ENCODE peak calls at places on chromosomes 7 and 10, in eight cellular contexts. N, E, B, K, M, C, U and T are unnamed samples.

GRCh38 chr10:15369642-15370211 is 1.4 kb downstream of the FAM171A1 start:
- DNase-seq in B (no peak), C (peak), E (no peak), M (no peak), N (no peak), U (no peak), K (no peak), T (no peak)

GRCh38 chr10:3848005-3848767 is 63.2 kb upstream of the KLF6 start:
- DNase-seq in U (no peak), E (no peak), B (no peak), C (no peak), N (no peak), M (no peak), K (no peak), T (no peak)

GRCh38 chr10:123287594-123288247 is 133.5 kb downstream of the BUB3 start:
- DNase-seq in U (peak), M (no peak), N (no peak), B (no peak), E (no peak), K (peak), C (no peak), T (no peak)

GRCh38 chr7:28225581-28225980 is 45.0 kb upstream of the JAZF1 start:
- DNase-seq in B (no peak), K (no peak), E (no peak), U (no peak), M (no peak), N (no peak), C (no peak), T (no peak)

GRCh38 chr10:106189254-106189653 is 975.3 kb downstream of the SORCS1 start:
- DNase-seq in U (no peak), E (no peak), N (no peak), K (no peak), C (peak), B (no peak), M (peak), T (no peak)

GRCh38 chr7:122394512-122394911 is 90.0 kb upstream of the FEZF1 start:
- DNase-seq in B (no peak), E (no peak), K (no peak), U (no peak), N (no peak), M (no peak), C (no peak), T (no peak)

GRCh38 chr7:101108961-101109360 is 17.9 kb upstream of the SERPINE1 start:
- DNase-seq in K (no peak), B (no peak), C (no peak), U (peak), N (no peak), M (no peak), E (no peak), T (no peak)

GRCh38 chr10:29555746-29556481 is 78.9 kb downstream of the SVIL start:
- DNase-seq in U (no peak), C (no peak), N (no peak), B (no peak), E (no peak), K (peak), M (no peak), T (no peak)

GRCh38 chr7:877312-878232 is 1.2 kb downstream of the GET4 start:
- DNase-seq in U (no peak), N (no peak), K (no peak), E (no peak), B (no peak), C (no peak), M (no peak), T (no peak)

GRCh38 chr7:70434376-70434775 is 697.6 kb upstream of the GALNT17 start:
- DNase-seq in B (no peak), K (no peak), M (no peak), E (no peak), N (no peak), U (no peak), C (no peak), T (no peak)
- TF ChIP-seq CTCF in B (no peak), K (no peak), M (no peak), E (no peak), N (no peak), U (no peak), C (peak), T (no peak)

GRCh38 chr10:69007260-69007659 is 18.7 kb downstream of the KIFBP start:
- DNase-seq in E (no peak), K (no peak), B (no peak), N (no peak), U (no peak), C (no peak), M (no peak), T (no peak)
- TF ChIP-seq CTCF in E (no peak), K (no peak), B (no peak), N (no peak), U (no peak), C (peak), M (no peak), T (no peak)

GRCh38 chr10:13869295-13869664 is 282.5 kb downstream of the PRPF18 start:
- DNase-seq in C (no peak), K (no peak), M (no peak), B (no peak), E (no peak), N (no peak), U (no peak), T (no peak)
- TF ChIP-seq CTCF in C (no peak), K (no peak), M (no peak), B (no peak), E (no peak), N (no peak), U (no peak), T (no peak)

GRCh38 chr7:42138691-42139090 is 98.3 kb downstream of the GLI3 start:
- DNase-seq in E (no peak), C (peak), K (no peak), B (no peak), U (no peak), M (no peak), N (no peak), T (no peak)
- TF ChIP-seq CTCF in E (no peak), C (peak), K (no peak), B (peak), U (no peak), M (no peak), N (no peak), T (no peak)

GRCh38 chr7:44348851-44349781 is 23.7 kb upstream of the CAMK2B start:
- DNase-seq in N (no peak), C (peak), K (no peak), M (no peak), B (no peak), U (no peak), E (no peak), T (no peak)

GRCh38 chr7:44346063-44346462 is 20.7 kb upstream of the CAMK2B start:
- DNase-seq in K (no peak), U (no peak), M (no peak), C (no peak), N (no peak), B (no peak), E (no peak), T (no peak)

GRCh38 chr7:44347546-44348114 is 22.2 kb upstream of the CAMK2B start:
- DNase-seq in C (no peak), E (no peak), M (no peak), K (no peak), B (no peak), N (no peak), U (no peak), T (no peak)

GRCh38 chr7:44353668-44354067 is 28.3 kb upstream of the CAMK2B start:
- DNase-seq in N (no peak), M (no peak), C (no peak), E (no peak), U (no peak), B (no peak), K (no peak), T (no peak)

GRCh38 chr7:44348300-44348699 is 22.9 kb upstream of the CAMK2B start:
- DNase-seq in U (peak), E (no peak), B (peak), C (peak), M (no peak), K (no peak), N (no peak), T (no peak)
- TF ChIP-seq CTCF in U (peak), E (no peak), B (peak), C (peak), M (peak), K (peak), N (no peak), T (no peak)

DNA sequence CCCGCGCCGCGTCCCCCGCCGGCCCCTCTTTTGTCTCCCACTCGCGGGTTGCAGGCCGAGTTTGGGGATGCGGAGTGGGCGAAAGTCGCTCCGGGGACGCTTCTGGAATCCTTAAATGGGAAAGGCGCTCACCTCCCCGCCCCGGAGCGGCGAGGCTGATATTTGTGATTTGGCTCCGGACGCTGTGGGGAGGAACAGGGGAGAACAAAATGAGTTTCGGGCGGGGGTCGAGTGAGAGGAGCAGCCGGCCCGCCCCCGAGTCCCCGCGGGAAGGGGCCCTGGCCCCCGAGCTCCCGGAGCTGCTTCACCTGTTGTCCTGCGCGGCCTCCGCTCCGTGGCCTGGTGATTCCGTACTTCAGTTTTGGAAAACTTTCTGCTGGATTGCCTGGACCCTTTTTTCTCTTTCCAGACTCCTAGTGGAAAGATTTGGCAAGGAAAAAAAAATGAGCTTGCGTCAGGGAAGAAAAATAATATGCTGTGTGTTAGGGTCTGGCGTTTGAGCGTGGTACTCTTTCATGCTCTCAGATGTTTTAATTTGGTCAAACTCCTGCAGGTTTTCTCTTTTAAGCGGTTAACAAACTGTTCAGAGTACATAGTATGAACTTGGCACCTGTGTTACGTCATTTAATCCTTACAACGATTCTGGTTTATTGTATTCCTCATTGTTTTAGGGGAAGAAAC is 831 bp downstream of the BMPR1A start:
- DNase-seq in B (no peak), N (peak), C (no peak), K (peak), M (peak), U (peak), E (no peak), T (no peak)
- TF ChIP-seq CTCF in B (peak), N (no peak), C (no peak), K (peak), M (peak), U (no peak), E (no peak), T (no peak)

DNA sequence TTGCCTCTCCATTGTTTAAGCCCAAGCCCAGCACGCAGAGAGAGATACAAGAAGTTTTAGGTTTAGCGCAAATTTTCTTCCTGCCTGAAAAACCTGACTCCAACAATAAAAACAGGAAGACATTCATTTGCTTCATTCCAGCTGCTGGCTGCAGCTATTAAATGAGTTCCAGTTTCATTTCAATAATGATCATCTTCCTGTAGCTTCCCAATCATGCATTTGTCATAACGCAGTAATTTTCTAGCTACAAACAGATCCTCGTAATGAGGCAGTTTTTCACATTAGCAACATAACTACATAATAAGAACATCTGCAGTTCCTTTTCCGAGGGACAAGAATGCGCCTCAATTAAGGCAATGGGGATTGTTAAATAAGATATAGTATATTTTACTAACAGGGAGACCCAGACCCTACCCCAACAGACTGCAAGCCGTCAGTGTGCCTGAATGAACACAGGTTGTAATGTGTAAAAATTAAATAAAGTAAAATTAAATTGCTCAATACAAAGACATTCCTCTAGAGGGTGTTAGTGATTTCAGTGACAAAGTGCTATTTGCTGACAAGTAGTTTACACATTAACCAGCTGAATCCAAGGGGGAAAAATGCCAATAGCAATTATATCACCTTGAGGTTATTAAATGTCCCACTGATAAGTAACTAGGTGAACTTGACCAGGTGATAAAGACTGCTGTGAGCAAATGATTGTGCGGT is 110.7 kb downstream of the EBF3 start:
- DNase-seq in M (no peak), C (no peak), U (peak), B (no peak), K (no peak), E (no peak), N (no peak), T (no peak)
- TF ChIP-seq CTCF in M (peak), C (peak), U (peak), B (no peak), K (peak), E (no peak), N (no peak), T (no peak)